ENCODE peak calls at places on chromosome 11, in four cellular contexts. One of them, this sample, is unnamed.

GRCh38 chr11:2482745-2483144 is 37.9 kb downstream of the KCNQ1 start:
- DNase-seq in endothelial cell: no peak
- DNase-seq in DND-41: no peak
- DNase-seq in tibial nerve: no peak
- DNase-seq in this sample: no peak

GRCh38 chr11:2132874-2133480 is 6.2 kb downstream of the IGF2 start:
- DNase-seq in DND-41: no peak
- DNase-seq in endothelial cell: no peak
- DNase-seq in tibial nerve: no peak
- DNase-seq in this sample: no peak

GRCh38 chr11:10908215-10908990 is 50.5 kb upstream of the ZBED5 start:
- DNase-seq in DND-41: no peak
- DNase-seq in endothelial cell: no peak
- DNase-seq in tibial nerve: no peak
- DNase-seq in this sample: no peak

GRCh38 chr11:57647368-57647767 is 2.3 kb downstream of the YPEL4 start:
- DNase-seq in tibial nerve: no peak
- DNase-seq in endothelial cell: no peak
- DNase-seq in DND-41: no peak
- DNase-seq in this sample: no peak

GRCh38 chr11:31875861-31876625 is 64.9 kb upstream of the PAX6 start:
- DNase-seq in DND-41: no peak
- DNase-seq in endothelial cell: no peak
- DNase-seq in tibial nerve: no peak
- DNase-seq in this sample: no peak

GRCh38 chr11:108069947-108070346 is 51.4 kb upstream of the ACAT1 start:
- DNase-seq in endothelial cell: no peak
- DNase-seq in DND-41: no peak
- DNase-seq in tibial nerve: no peak
- DNase-seq in this sample: no peak

GRCh38 chr11:58575377-58576020 is at the start of gene LPXN:
- DNase-seq in tibial nerve: peak; percentile 14
- DNase-seq in endothelial cell: no peak
- DNase-seq in DND-41: peak; percentile 60
- DNase-seq in this sample: peak; percentile 55

GRCh38 chr11:107040447-107041444 is 22.5 kb upstream of the GUCY1A2 start:
- DNase-seq in tibial nerve: no peak
- DNase-seq in endothelial cell: no peak
- DNase-seq in DND-41: no peak
- DNase-seq in this sample: no peak

GRCh38 chr11:121231576-121232278 is 60.8 kb upstream of the SC5D start:
- DNase-seq in DND-41: no peak
- DNase-seq in tibial nerve: no peak
- DNase-seq in endothelial cell: no peak
- DNase-seq in this sample: no peak

GRCh38 chr11:45092901-45093760 is 53.3 kb upstream of the PRDM11 start:
- DNase-seq in tibial nerve: no peak
- DNase-seq in DND-41: peak; percentile 70
- DNase-seq in endothelial cell: no peak
- DNase-seq in this sample: peak; percentile 48

GRCh38 chr11:31689559-31689958 is 121.6 kb downstream of the PAX6 start:
- DNase-seq in tibial nerve: no peak
- DNase-seq in DND-41: no peak
- DNase-seq in endothelial cell: no peak
- DNase-seq in this sample: no peak

GRCh38 chr11:69848196-69848595 is 29.0 kb upstream of the FGF3 start:
- DNase-seq in endothelial cell: no peak
- DNase-seq in DND-41: no peak
- DNase-seq in tibial nerve: no peak
- DNase-seq in this sample: no peak

GRCh38 chr11:31437742-31438435 is 68.2 kb downstream of the DNAJC24 start:
- DNase-seq in endothelial cell: no peak
- DNase-seq in tibial nerve: no peak
- DNase-seq in DND-41: peak; percentile 8
- DNase-seq in this sample: no peak

GRCh38 chr11:117998201-117998579 is 12.0 kb downstream of the IL10RA start:
- DNase-seq in tibial nerve: no peak
- DNase-seq in DND-41: no peak
- DNase-seq in endothelial cell: no peak
- DNase-seq in this sample: no peak

GRCh38 chr11:47577460-47578041 is 1.2 kb downstream of the KBTBD4 start:
- DNase-seq in tibial nerve: no peak
- DNase-seq in DND-41: no peak
- DNase-seq in endothelial cell: no peak
- DNase-seq in this sample: no peak

GRCh38 chr11:15472405-15472799 is 357.7 kb downstream of the INSC start:
- DNase-seq in endothelial cell: no peak
- DNase-seq in DND-41: no peak
- DNase-seq in tibial nerve: no peak
- DNase-seq in this sample: no peak

GRCh38 chr11:131980878-131981668 is 610.7 kb downstream of the NTM start:
- DNase-seq in endothelial cell: no peak
- DNase-seq in tibial nerve: no peak
- DNase-seq in DND-41: no peak
- DNase-seq in this sample: no peak

GRCh38 chr11:61293869-61294716 is 1.0 kb downstream of the VWCE start:
- DNase-seq in DND-41: peak; percentile 37
- DNase-seq in tibial nerve: peak; percentile 47
- DNase-seq in endothelial cell: peak; percentile 26
- DNase-seq in this sample: peak; percentile 80

GRCh38 chr11:125190549-125190948 is 26.0 kb downstream of the PKNOX2 start:
- DNase-seq in endothelial cell: no peak
- DNase-seq in DND-41: no peak
- DNase-seq in tibial nerve: no peak
- DNase-seq in this sample: no peak

GRCh38 chr11:60747359-60747873 is 9.3 kb upstream of the MS4A15 start:
- DNase-seq in tibial nerve: no peak
- DNase-seq in DND-41: no peak
- DNase-seq in endothelial cell: no peak
- DNase-seq in this sample: no peak

GRCh38 chr11:93033093-93033492 is 63.6 kb downstream of the MTNR1B start:
- DNase-seq in endothelial cell: no peak
- DNase-seq in DND-41: no peak
- DNase-seq in tibial nerve: no peak
- DNase-seq in this sample: no peak

GRCh38 chr11:17389957-17390649 is 1.6 kb upstream of the KCNJ11 start:
- DNase-seq in tibial nerve: no peak
- DNase-seq in DND-41: no peak
- DNase-seq in endothelial cell: no peak
- DNase-seq in this sample: no peak

GRCh38 chr11:42239102-42239501 is 779.6 kb upstream of the LRRC4C start:
- DNase-seq in tibial nerve: no peak
- DNase-seq in DND-41: no peak
- DNase-seq in endothelial cell: no peak
- DNase-seq in this sample: no peak

GRCh38 chr11:2207773-2208621 is 36.4 kb upstream of the TH start:
- DNase-seq in tibial nerve: no peak
- DNase-seq in endothelial cell: peak; percentile 1
- DNase-seq in DND-41: peak; percentile 2
- DNase-seq in this sample: peak; percentile 1

GRCh38 chr11:2413735-2414579 is 13.4 kb downstream of the TSSC4 start:
- DNase-seq in tibial nerve: no peak
- DNase-seq in DND-41: no peak
- DNase-seq in endothelial cell: no peak
- DNase-seq in this sample: no peak

GRCh38 chr11:70105755-70106571 is 27.8 kb downstream of the ANO1 start:
- DNase-seq in tibial nerve: no peak
- DNase-seq in endothelial cell: no peak
- DNase-seq in DND-41: no peak
- DNase-seq in this sample: no peak

GRCh38 chr11:1261241-1262071 is 38.6 kb downstream of the MUC5B start:
- DNase-seq in tibial nerve: no peak
- DNase-seq in DND-41: no peak
- DNase-seq in endothelial cell: no peak
- DNase-seq in this sample: no peak

GRCh38 chr11:125871391-125872137 is 15.9 kb upstream of the HYLS1 start:
- DNase-seq in tibial nerve: no peak
- DNase-seq in endothelial cell: peak; percentile 56
- DNase-seq in DND-41: peak; percentile 61
- DNase-seq in this sample: peak; percentile 59

GRCh38 chr11:70671083-70671482 is 272.8 kb downstream of the CTTN start:
- DNase-seq in endothelial cell: no peak
- DNase-seq in tibial nerve: no peak
- DNase-seq in DND-41: no peak
- DNase-seq in this sample: no peak

GRCh38 chr11:32034149-32034548 is 56.7 kb upstream of the RCN1 start:
- DNase-seq in endothelial cell: no peak
- DNase-seq in DND-41: no peak
- DNase-seq in tibial nerve: no peak
- DNase-seq in this sample: no peak

GRCh38 chr11:18721576-18722292 is 4.3 kb downstream of the IGSF22 start:
- DNase-seq in DND-41: peak; percentile 27
- DNase-seq in tibial nerve: peak; percentile 61
- DNase-seq in endothelial cell: peak; percentile 58
- DNase-seq in this sample: peak; percentile 71

GRCh38 chr11:17353228-17354021 is 1.8 kb downstream of the NCR3LG1 start:
- DNase-seq in endothelial cell: peak; percentile 52
- DNase-seq in tibial nerve: peak; percentile 24
- DNase-seq in DND-41: peak; percentile 63
- DNase-seq in this sample: peak; percentile 85

GRCh38 chr11:77593883-77594282 is 4.1 kb downstream of the AQP11 start:
- DNase-seq in endothelial cell: no peak
- DNase-seq in DND-41: no peak
- DNase-seq in tibial nerve: no peak
- DNase-seq in this sample: no peak

GRCh38 chr11:34546511-34547206 is 33.1 kb upstream of the ELF5 start:
- DNase-seq in endothelial cell: no peak
- DNase-seq in tibial nerve: no peak
- DNase-seq in DND-41: no peak
- DNase-seq in this sample: no peak

GRCh38 chr11:114228401-114229061 is 67.7 kb upstream of the NNMT start:
- DNase-seq in DND-41: no peak
- DNase-seq in endothelial cell: no peak
- DNase-seq in tibial nerve: no peak
- DNase-seq in this sample: no peak

GRCh38 chr11:64845125-64845735 is 777 bp upstream of the CDC42BPG start:
- DNase-seq in endothelial cell: no peak
- DNase-seq in DND-41: no peak
- DNase-seq in tibial nerve: no peak
- DNase-seq in this sample: no peak
- TF ChIP-seq CTCF in endothelial cell: no peak
- TF ChIP-seq CTCF in DND-41: no peak
- TF ChIP-seq CTCF in tibial nerve: no peak
- TF ChIP-seq CTCF in this sample: no peak

DNA sequence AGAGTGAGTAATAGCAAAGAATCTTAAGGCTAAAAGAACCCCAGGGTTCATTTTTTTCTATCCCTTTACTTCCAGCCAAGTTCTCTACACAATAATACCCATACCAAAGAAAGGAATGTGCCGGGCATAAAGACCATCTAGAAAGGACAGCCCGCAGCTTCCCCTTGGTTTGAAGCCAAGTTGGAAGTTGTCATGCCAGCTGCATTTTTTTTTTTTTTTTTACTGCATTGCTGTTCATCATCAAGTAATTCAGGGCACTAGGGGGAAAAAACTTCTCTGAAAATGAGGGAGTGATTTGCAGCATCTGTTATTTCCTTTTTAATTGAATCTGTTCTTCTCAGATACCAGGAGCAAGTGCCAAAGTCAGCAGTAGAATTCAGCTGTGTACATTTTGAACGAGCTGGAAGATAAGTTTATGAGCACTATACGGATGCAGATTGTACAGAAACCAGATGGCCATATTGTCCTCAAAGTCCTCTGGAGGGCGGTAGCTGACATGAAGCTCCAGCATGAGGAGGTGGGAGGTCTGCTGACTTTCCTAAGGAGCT is 56.4 kb downstream of the UBASH3B start:
- DNase-seq in tibial nerve: no peak
- DNase-seq in DND-41: no peak
- DNase-seq in endothelial cell: no peak
- DNase-seq in this sample: no peak
- TF ChIP-seq CTCF in tibial nerve: no peak
- TF ChIP-seq CTCF in DND-41: no peak
- TF ChIP-seq CTCF in endothelial cell: no peak
- TF ChIP-seq CTCF in this sample: no peak

GRCh38 chr11:67628710-67629385 is 889 bp downstream of the NUDT8 start:
- DNase-seq in tibial nerve: no peak
- DNase-seq in DND-41: no peak
- DNase-seq in endothelial cell: no peak
- DNase-seq in this sample: no peak
- TF ChIP-seq CTCF in tibial nerve: no peak
- TF ChIP-seq CTCF in DND-41: no peak
- TF ChIP-seq CTCF in endothelial cell: no peak
- TF ChIP-seq CTCF in this sample: no peak

DNA sequence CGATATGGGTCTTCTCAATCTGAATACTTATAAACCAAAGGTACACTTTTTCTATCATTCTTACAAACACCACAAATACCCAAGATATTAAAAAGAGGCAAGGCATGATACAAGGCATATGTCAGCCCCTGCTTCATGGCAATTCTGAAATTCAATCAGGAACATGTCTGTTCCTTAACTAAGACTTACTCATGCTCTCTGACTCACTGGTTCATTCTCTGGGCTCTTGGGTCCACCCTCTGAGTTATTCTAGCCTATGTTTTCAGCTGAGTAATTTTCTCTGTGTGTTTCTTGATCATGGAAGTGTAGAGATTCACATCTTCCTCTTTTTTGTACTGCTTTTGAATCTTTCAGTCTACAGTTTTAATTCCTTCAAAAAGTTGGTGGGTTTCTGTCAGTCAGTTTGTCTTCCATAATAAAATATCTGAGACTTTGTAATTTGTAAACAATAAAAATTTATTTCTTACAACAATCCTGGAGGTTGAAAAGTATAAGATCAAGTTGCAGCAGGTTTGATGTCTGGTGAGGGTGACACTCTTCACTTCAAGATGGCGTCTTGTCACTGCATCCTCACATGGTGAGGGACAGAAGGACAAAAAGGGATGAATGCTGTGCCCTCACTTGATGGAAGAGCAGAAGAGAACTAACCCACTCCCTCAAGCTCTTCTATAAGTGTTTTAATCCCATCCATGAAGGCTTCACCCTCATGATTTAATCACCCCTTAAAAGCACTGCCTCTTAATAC is 211.7 kb downstream of the FAM76B start:
- DNase-seq in tibial nerve: no peak
- DNase-seq in DND-41: no peak
- DNase-seq in endothelial cell: no peak
- DNase-seq in this sample: peak; percentile 12
- TF ChIP-seq CTCF in tibial nerve: no peak
- TF ChIP-seq CTCF in DND-41: no peak
- TF ChIP-seq CTCF in endothelial cell: no peak
- TF ChIP-seq CTCF in this sample: no peak

GRCh38 chr11:20873054-20873453 is 203.7 kb downstream of the NELL1 start:
- DNase-seq in DND-41: peak; percentile 12
- DNase-seq in endothelial cell: peak; percentile 61
- DNase-seq in tibial nerve: no peak
- DNase-seq in this sample: peak; percentile 12
- TF ChIP-seq CTCF in DND-41: peak; percentile 52
- TF ChIP-seq CTCF in endothelial cell: peak; percentile 42
- TF ChIP-seq CTCF in tibial nerve: no peak
- TF ChIP-seq CTCF in this sample: peak; percentile 38